ENCODE peak calls at places on chromosomes 11 and 22, in seven cellular contexts. K, U, B, H, W, Z and F are unnamed samples.

GRCh38 chr11:129815596-129816461 is at the start of gene TMEM45B:
- DNase-seq in K (no peak), U (no peak), B (peak; percentile 82), H (no peak), W (peak; percentile 20), Z (no peak), F (no peak)

GRCh38 chr22:45818130-45819085 is 146.8 kb downstream of the ATXN10 start:
- DNase-seq in K (no peak), U (no peak), B (no peak), H (no peak), W (no peak), Z (no peak), F (no peak)

GRCh38 chr22:42959472-42960145 is 55.3 kb downstream of the PACSIN2 start:
- DNase-seq in K (peak; percentile 32), U (no peak), B (peak; percentile 62), H (no peak), W (no peak), Z (peak; percentile 99), F (no peak)

GRCh38 chr22:40345271-40345670 is 1.0 kb upstream of the ADSL start:
- DNase-seq in K (no peak), U (peak; percentile 49), B (peak; percentile 50), H (no peak), W (peak; percentile 62), Z (peak; percentile 62), F (peak; percentile 30)

GRCh38 chr22:42909363-42910058 is 52.4 kb upstream of the ARFGAP3 start:
- DNase-seq in K (no peak), U (no peak), B (no peak), H (no peak), W (no peak), Z (no peak), F (no peak)

GRCh38 chr11:21628641-21629040 is 564.2 kb upstream of the ANO5 start:
- DNase-seq in K (no peak), U (no peak), B (no peak), H (no peak), W (no peak), Z (no peak), F (no peak)

GRCh38 chr22:49290711-49291110 is 537.0 kb downstream of the BRD1 start:
- DNase-seq in K (no peak), U (no peak), B (no peak), H (no peak), W (no peak), Z (no peak), F (no peak)

GRCh38 chr11:104105155-104105554 is 58.8 kb downstream of the PDGFD start:
- DNase-seq in K (no peak), U (no peak), B (no peak), H (no peak), W (no peak), Z (no peak), F (no peak)

GRCh38 chr11:14500181-14500651 is 605 bp upstream of the COPB1 start:
- DNase-seq in K (peak; percentile 57), U (peak; percentile 39), B (peak; percentile 68), H (peak; percentile 37), W (peak; percentile 72), Z (peak; percentile 53), F (peak; percentile 71)

GRCh38 chr11:119169272-119169719 is 771 bp downstream of the NLRX1 start:
- DNase-seq in K (peak; percentile 25), U (no peak), B (no peak), H (peak; percentile 16), W (peak; percentile 66), Z (peak; percentile 43), F (peak; percentile 32)

GRCh38 chr22:47124451-47124881 is 362.0 kb downstream of the TBC1D22A start:
- DNase-seq in K (no peak), U (no peak), B (no peak), H (no peak), W (no peak), Z (no peak), F (no peak)

GRCh38 chr11:1395773-1396374 is 6.1 kb downstream of the BRSK2 start:
- DNase-seq in K (no peak), U (no peak), B (no peak), H (no peak), W (no peak), Z (no peak), F (no peak)

GRCh38 chr11:68256331-68256741 is 15.4 kb downstream of the C11orf24 start:
- DNase-seq in K (no peak), U (no peak), B (no peak), H (no peak), W (no peak), Z (peak; percentile 30), F (no peak)

GRCh38 chr11:11179239-11179638 is 173.8 kb downstream of the CSNK2A3 start:
- DNase-seq in K (no peak), U (no peak), B (no peak), H (no peak), W (no peak), Z (peak; percentile 48), F (no peak)

GRCh38 chr11:120925944-120926343 is 98.0 kb upstream of the TBCEL start:
- DNase-seq in K (no peak), U (no peak), B (no peak), H (no peak), W (no peak), Z (no peak), F (peak; percentile 92)

GRCh38 chr11:23413057-23413456 is 552.8 kb upstream of the CCDC179 start:
- DNase-seq in K (no peak), U (no peak), B (no peak), H (no peak), W (no peak), Z (peak; percentile 7), F (no peak)

GRCh38 chr11:64998141-64998540 is 1.4 kb upstream of the BATF2 start:
- DNase-seq in K (no peak), U (no peak), B (peak; percentile 39), H (no peak), W (peak; percentile 31), Z (no peak), F (peak; percentile 64)

GRCh38 chr11:132576706-132577105 is 955.6 kb downstream of the OPCML start:
- DNase-seq in K (no peak), U (no peak), B (no peak), H (no peak), W (no peak), Z (peak; percentile 54), F (no peak)

GRCh38 chr11:56841210-56841810 is 92.8 kb upstream of the OR9G4 start:
- DNase-seq in K (peak; percentile 36), U (no peak), B (peak; percentile 57), H (peak; percentile 7), W (peak; percentile 54), Z (peak; percentile 49), F (peak; percentile 48)

GRCh38 chr11:113373306-113373705 is 14.3 kb upstream of the ANKK1 start:
- DNase-seq in K (no peak), U (no peak), B (no peak), H (no peak), W (no peak), Z (peak; percentile 45), F (no peak)

GRCh38 chr22:30041881-30042280 is 38.4 kb upstream of the HORMAD2 start:
- DNase-seq in K (no peak), U (no peak), B (no peak), H (no peak), W (no peak), Z (no peak), F (no peak)

GRCh38 chr11:117750916-117751773 is 45.9 kb downstream of the DSCAML1 start:
- DNase-seq in K (no peak), U (no peak), B (no peak), H (no peak), W (no peak), Z (no peak), F (no peak)

GRCh38 chr22:45878051-45878764 is 98.8 kb downstream of the WNT7B start:
- DNase-seq in K (no peak), U (no peak), B (peak; percentile 3), H (no peak), W (no peak), Z (peak; percentile 9), F (no peak)

GRCh38 chr22:25564979-25565677 is 653 bp downstream of the GRK3 start:
- DNase-seq in K (no peak), U (no peak), B (peak; percentile 17), H (peak; percentile 29), W (peak; percentile 44), Z (no peak), F (peak; percentile 39)

GRCh38 chr11:62144641-62145255 is 20.9 kb downstream of the INCENP start:
- DNase-seq in K (no peak), U (no peak), B (no peak), H (no peak), W (no peak), Z (no peak), F (no peak)

GRCh38 chr11:100753144-100753543 is 66.1 kb downstream of the ARHGAP42 start:
- DNase-seq in K (no peak), U (no peak), B (no peak), H (no peak), W (no peak), Z (no peak), F (no peak)

GRCh38 chr11:58576792-58577440 is 1.3 kb upstream of the LPXN start:
- DNase-seq in K (peak; percentile 17), U (no peak), B (no peak), H (no peak), W (peak; percentile 35), Z (peak; percentile 32), F (peak; percentile 27)

GRCh38 chr11:110425751-110426545 is 3.8 kb upstream of the FDX1 start:
- DNase-seq in K (no peak), U (no peak), B (no peak), H (no peak), W (no peak), Z (peak; percentile 91), F (no peak)

GRCh38 chr22:29212738-29213137 is 7.0 kb downstream of the EMID1 start:
- DNase-seq in K (no peak), U (no peak), B (no peak), H (no peak), W (no peak), Z (no peak), F (no peak)

GRCh38 chr11:1481483-1481825 is 5.1 kb downstream of the MOB2 start:
- DNase-seq in K (no peak), U (no peak), B (no peak), H (no peak), W (no peak), Z (no peak), F (no peak)

GRCh38 chr11:104704888-104705287 is 193.4 kb downstream of the CASP12 start:
- DNase-seq in K (no peak), U (no peak), B (no peak), H (no peak), W (no peak), Z (no peak), F (no peak)

GRCh38 chr22:21009638-21010425 is 5.1 kb upstream of the P2RX6 start:
- DNase-seq in K (peak; percentile 33), U (no peak), B (peak; percentile 35), H (no peak), W (peak; percentile 55), Z (peak; percentile 70), F (peak; percentile 62)